ENCODE peak calls at places on chromosomes 6 and 20, in eight cellular contexts. A, B, G, X, H, K, F and M are unnamed samples.
A peak's percentile ranks its signal among the peaks of the same experiment; 100 is the strongest.

GRCh38 chr6:2542858-2543218 is 207.9 kb downstream of the MYLK4 start:
- DNase-seq in A (no peak), B (no peak), G (no peak), X (no peak), H (no peak), K (peak; percentile 89), F (no peak), M (no peak)

GRCh38 chr6:52108128-52108527 is 20.7 kb upstream of the PKHD1 start:
- DNase-seq in A (no peak), B (no peak), G (no peak), X (no peak), H (no peak), K (no peak), F (no peak), M (no peak)

GRCh38 chr6:13262302-13263006 is 65.9 kb downstream of the TBC1D7 start:
- DNase-seq in A (no peak), B (no peak), G (no peak), X (no peak), H (no peak), K (no peak), F (no peak), M (no peak)

GRCh38 chr6:64012351-64013060 is 376.9 kb downstream of the PHF3 start:
- DNase-seq in A (peak; percentile 54), B (no peak), G (no peak), X (no peak), H (no peak), K (peak; percentile 78), F (no peak), M (no peak)

GRCh38 chr20:16107172-16107870 is 465.9 kb downstream of the KIF16B start:
- DNase-seq in A (no peak), B (no peak), G (no peak), X (no peak), H (no peak), K (no peak), F (no peak), M (no peak)

GRCh38 chr20:35953411-35954199 is 697 bp downstream of the SCAND1 start:
- DNase-seq in A (peak; percentile 76), B (peak; percentile 27), G (peak; percentile 72), X (peak; percentile 41), H (no peak), K (peak; percentile 28), F (no peak), M (peak; percentile 43)

GRCh38 chr6:157840776-157841175 is 17.7 kb downstream of the SNX9 start:
- DNase-seq in A (no peak), B (no peak), G (peak; percentile 63), X (no peak), H (no peak), K (peak; percentile 84), F (no peak), M (no peak)

GRCh38 chr6:20060252-20060651 is 152.0 kb downstream of the MBOAT1 start:
- DNase-seq in A (no peak), B (no peak), G (no peak), X (no peak), H (no peak), K (no peak), F (no peak), M (no peak)

GRCh38 chr20:52209154-52209571 is 17.6 kb upstream of the ZFP64 start:
- DNase-seq in A (no peak), B (no peak), G (no peak), X (no peak), H (no peak), K (no peak), F (no peak), M (no peak)

GRCh38 chr6:145890422-145890821 is 73.7 kb downstream of the SHPRH start:
- DNase-seq in A (no peak), B (no peak), G (no peak), X (no peak), H (no peak), K (no peak), F (no peak), M (no peak)

GRCh38 chr6:125363010-125363359 is 61.2 kb upstream of the HDDC2 start:
- DNase-seq in A (no peak), B (peak; percentile 34), G (peak; percentile 62), X (peak; percentile 28), H (no peak), K (peak; percentile 42), F (no peak), M (no peak)

GRCh38 chr6:14861491-14861943 is 384.4 kb upstream of the JARID2 start:
- DNase-seq in A (no peak), B (no peak), G (no peak), X (no peak), H (no peak), K (no peak), F (no peak), M (no peak)

GRCh38 chr20:53738039-53738944 is 144.7 kb upstream of the ZNF217 start:
- DNase-seq in A (peak; percentile 87), B (peak; percentile 70), G (no peak), X (peak; percentile 61), H (no peak), K (peak; percentile 90), F (peak; percentile 64), M (peak; percentile 86)

GRCh38 chr20:25220021-25220730 is 24.7 kb downstream of the ENTPD6 start:
- DNase-seq in A (no peak), B (no peak), G (no peak), X (no peak), H (no peak), K (no peak), F (no peak), M (no peak)

GRCh38 chr6:166997768-166998255 is 1.4 kb upstream of the CEP43 start:
- DNase-seq in A (peak; percentile 78), B (peak; percentile 53), G (peak; percentile 73), X (peak; percentile 41), H (peak; percentile 62), K (peak; percentile 69), F (peak; percentile 25), M (peak; percentile 71)

GRCh38 chr6:138560130-138560850 is 61.0 kb upstream of the NHSL1 start:
- DNase-seq in A (no peak), B (no peak), G (no peak), X (no peak), H (no peak), K (no peak), F (no peak), M (no peak)

GRCh38 chr6:132919028-132919427 is 104.7 kb downstream of the RPS12 start:
- DNase-seq in A (no peak), B (no peak), G (peak; percentile 90), X (no peak), H (no peak), K (peak; percentile 36), F (no peak), M (no peak)

DNA sequence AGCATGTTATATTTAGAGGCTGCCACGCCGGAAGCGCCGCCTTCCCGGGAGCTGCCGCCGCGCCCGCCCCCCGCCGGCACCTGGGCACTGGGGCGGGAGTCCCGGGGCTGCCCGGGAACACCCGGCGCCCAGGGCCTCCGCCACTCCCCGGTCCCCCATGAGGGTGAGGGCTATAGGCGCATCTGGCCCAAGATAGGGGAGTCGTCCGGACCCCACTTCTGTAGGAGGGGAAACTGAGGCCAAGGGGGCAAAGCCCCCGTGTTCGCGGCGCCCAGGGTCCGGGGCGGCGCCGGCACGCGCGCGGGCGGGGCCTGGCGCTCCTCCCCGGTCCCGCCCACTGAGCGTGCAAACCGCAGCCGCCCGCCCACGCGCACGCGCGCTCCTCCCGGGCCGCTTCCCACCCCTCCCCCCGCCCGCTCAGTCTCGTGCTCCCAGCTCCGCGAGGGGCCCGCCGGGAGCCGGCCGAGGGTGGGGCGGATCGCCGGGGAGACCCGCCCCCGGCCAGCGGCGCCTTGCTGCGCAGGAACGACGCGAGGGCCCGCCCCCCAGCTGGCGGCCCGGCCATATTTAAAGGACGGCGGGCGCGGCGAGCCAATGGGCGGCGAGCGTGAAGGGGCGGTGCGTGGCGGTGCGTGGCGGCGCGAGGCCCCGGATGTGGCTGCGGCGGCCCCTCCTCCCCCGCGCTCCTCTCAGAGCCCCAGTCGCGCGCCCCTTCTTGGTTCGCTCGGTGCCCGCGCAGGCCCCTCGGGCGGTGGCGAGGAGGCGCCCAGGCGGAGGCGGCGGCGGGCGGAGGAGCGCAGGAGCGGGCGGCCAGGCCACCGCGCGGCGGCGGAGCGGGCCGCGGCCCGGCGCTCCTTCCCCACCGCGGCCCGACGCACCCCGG is at the start of gene LSM14B:
- DNase-seq in A (peak; percentile 98), B (peak; percentile 97), G (peak; percentile 98), X (peak; percentile 97), H (peak; percentile 89), K (peak; percentile 95), F (peak; percentile 96), M (peak; percentile 100)
- TF ChIP-seq POLR2A in A (no peak), B (no peak), G (peak; percentile 24), X (no peak), H (peak; percentile 10), K (no peak), F (peak; percentile 60), M (peak; percentile 52)

GRCh38 chr6:88134575-88134974 is 31.6 kb downstream of the CNR1 start:
- DNase-seq in A (no peak), B (no peak), G (no peak), X (no peak), H (no peak), K (no peak), F (no peak), M (no peak)
- H3K27me3 ChIP-seq in A (no peaks in the 10 kb centered on the region), B (no peaks in the 10 kb centered on the region), G (no peaks in the 10 kb centered on the region), X (no peaks in the 10 kb centered on the region), H (peaks cover 19% of the 10 kb centered on the region), K (no peaks in the 10 kb centered on the region), F (no peaks in the 10 kb centered on the region), M (no peaks in the 10 kb centered on the region)

DNA sequence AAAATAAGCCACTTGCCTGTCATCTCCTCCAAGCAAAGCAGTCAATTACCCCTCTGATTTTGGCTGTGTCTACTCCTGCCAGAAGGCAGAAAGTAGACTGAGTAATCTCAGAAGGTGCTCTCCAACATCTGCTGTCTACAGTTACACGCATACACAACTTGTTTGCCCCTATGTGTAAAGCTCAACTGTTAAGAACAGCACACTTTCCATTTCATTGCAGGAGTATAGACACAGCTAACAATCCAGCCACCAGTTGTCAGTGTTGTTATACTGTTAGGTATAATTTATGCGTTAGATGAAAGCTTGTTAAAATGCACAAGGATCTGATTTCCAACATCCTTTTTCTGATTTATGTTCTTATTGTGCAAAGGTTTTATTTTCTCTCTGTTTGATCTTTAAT is 88.2 kb downstream of the SAMD3 start:
- DNase-seq in A (no peak), B (no peak), G (no peak), X (no peak), H (no peak), K (peak; percentile 16), F (no peak), M (no peak)
- TF ChIP-seq CTCF in A (no peak), B (no peak), G (no peak), X (no peak), H (no peak), K (no peak), F (no peak), M (no peak)

GRCh38 chr6:85452441-85452881 is 2.6 kb downstream of the NT5E start:
- DNase-seq in A (no peak), B (no peak), G (peak; percentile 19), X (no peak), H (no peak), K (peak; percentile 93), F (no peak), M (no peak)

GRCh38 chr6:85449818-85450577 is at the start of gene NT5E:
- DNase-seq in A (peak; percentile 79), B (no peak), G (peak; percentile 79), X (peak; percentile 66), H (no peak), K (peak; percentile 69), F (peak; percentile 83), M (peak; percentile 94)

GRCh38 chr6:85451586-85452306 is 1.9 kb downstream of the NT5E start:
- DNase-seq in A (no peak), B (no peak), G (peak; percentile 58), X (no peak), H (no peak), K (no peak), F (no peak), M (no peak)

GRCh38 chr6:85450578-85450884 is 648 bp downstream of the NT5E start:
- DNase-seq in A (no peak), B (no peak), G (no peak), X (no peak), H (no peak), K (no peak), F (no peak), M (no peak)

GRCh38 chr6:85449388-85449817 is 480 bp upstream of the NT5E start:
- DNase-seq in A (peak; percentile 70), B (no peak), G (peak; percentile 47), X (peak; percentile 23), H (no peak), K (peak; percentile 85), F (peak; percentile 51), M (no peak)
- TF ChIP-seq POLR2A in A (no peak), B (no peak), G (no peak), X (no peak), H (no peak), K (peak; percentile 86), F (no peak), M (no peak)